ENCODE peak calls at places on chromosomes 11 and 22, in seven cellular contexts. P is naive thymus-derived CD4-positive, alpha-beta T cell; U is WERI-Rb-1; B is GM12865; K is upper lobe of right lung; M is vagina; G is CD8-positive, alpha-beta T cell. I is an unnamed sample.

GRCh38 chr11:573146-573759 is 3.0 kb upstream of the PHRF1 start:
- DNase-seq in P (no peak), U (no peak), B (no peak), K (no peak), M (no peak), G (no peak), I (no peak)

GRCh38 chr11:122659676-122660571 is 4.4 kb downstream of the UBASH3B start:
- DNase-seq in P (no peak), U (no peak), B (no peak), K (no peak), M (no peak), G (no peak), I (no peak)

GRCh38 chr11:114307524-114308203 is 11.5 kb downstream of the NNMT start:
- DNase-seq in P (no peak), U (no peak), B (no peak), K (peak; percentile 81), M (no peak), G (no peak), I (no peak)

GRCh38 chr11:35146074-35146521 is 7.1 kb downstream of the CD44 start:
- DNase-seq in P (peak; percentile 78), U (no peak), B (peak; percentile 91), K (no peak), M (no peak), G (no peak), I (no peak)

GRCh38 chr11:79121351-79121750 is 319.5 kb downstream of the TENM4 start:
- DNase-seq in P (no peak), U (peak; percentile 26), B (no peak), K (no peak), M (no peak), G (no peak), I (no peak)

GRCh38 chr11:10387209-10388083 is 67.6 kb upstream of the AMPD3 start:
- DNase-seq in P (no peak), U (no peak), B (no peak), K (no peak), M (peak; percentile 74), G (no peak), I (no peak)

GRCh38 chr11:34825670-34826383 is 90.4 kb downstream of the APIP start:
- DNase-seq in P (no peak), U (no peak), B (no peak), K (peak; percentile 68), M (no peak), G (no peak), I (no peak)

GRCh38 chr11:3914807-3915206 is 59.3 kb downstream of the STIM1 start:
- DNase-seq in P (no peak), U (no peak), B (no peak), K (no peak), M (no peak), G (no peak), I (peak; percentile 47)

GRCh38 chr22:42341779-42342178 is 71.3 kb upstream of the TCF20 start:
- DNase-seq in P (no peak), U (no peak), B (no peak), K (no peak), M (no peak), G (no peak), I (no peak)

GRCh38 chr11:132186699-132187098 is 816.3 kb downstream of the NTM start:
- DNase-seq in P (no peak), U (peak; percentile 15), B (no peak), K (no peak), M (no peak), G (no peak), I (no peak)

GRCh38 chr11:95330332-95330731 is 99.3 kb upstream of the SESN3 start:
- DNase-seq in P (no peak), U (no peak), B (no peak), K (no peak), M (no peak), G (no peak), I (no peak)

GRCh38 chr11:45527898-45528297 is 137.5 kb downstream of the CHST1 start:
- DNase-seq in P (no peak), U (no peak), B (peak; percentile 18), K (no peak), M (no peak), G (no peak), I (no peak)

GRCh38 chr22:28442951-28443876 is 236.4 kb downstream of the TTC28 start:
- DNase-seq in P (no peak), U (peak; percentile 23), B (no peak), K (peak; percentile 79), M (no peak), G (peak; percentile 12), I (peak; percentile 90)

GRCh38 chr11:13114566-13115465 is 105.7 kb downstream of the RASSF10 start:
- DNase-seq in P (no peak), U (peak; percentile 59), B (peak; percentile 54), K (no peak), M (no peak), G (no peak), I (no peak)

GRCh38 chr11:2704356-2704755 is 4.6 kb upstream of the KCNQ1OT1 start:
- DNase-seq in P (no peak), U (no peak), B (no peak), K (no peak), M (no peak), G (no peak), I (no peak)

GRCh38 chr22:37454857-37455686 is 27.8 kb upstream of the ELFN2 start:
- DNase-seq in P (no peak), U (no peak), B (no peak), K (peak; percentile 79), M (no peak), G (no peak), I (no peak)

GRCh38 chr11:44754876-44755552 is 28.3 kb downstream of the TSPAN18 start:
- DNase-seq in P (no peak), U (no peak), B (no peak), K (peak; percentile 21), M (no peak), G (no peak), I (no peak)

GRCh38 chr11:11117730-11118129 is 235.3 kb downstream of the CSNK2A3 start:
- DNase-seq in P (no peak), U (no peak), B (no peak), K (no peak), M (no peak), G (no peak), I (no peak)

GRCh38 chr22:32991353-32992115 is 66.6 kb downstream of the SYN3 start:
- DNase-seq in P (no peak), U (peak; percentile 46), B (no peak), K (peak; percentile 76), M (no peak), G (no peak), I (no peak)

GRCh38 chr11:20353829-20354434 is 9.6 kb upstream of the HTATIP2 start:
- DNase-seq in P (no peak), U (peak; percentile 46), B (peak; percentile 39), K (no peak), M (no peak), G (no peak), I (peak; percentile 23)

DNA sequence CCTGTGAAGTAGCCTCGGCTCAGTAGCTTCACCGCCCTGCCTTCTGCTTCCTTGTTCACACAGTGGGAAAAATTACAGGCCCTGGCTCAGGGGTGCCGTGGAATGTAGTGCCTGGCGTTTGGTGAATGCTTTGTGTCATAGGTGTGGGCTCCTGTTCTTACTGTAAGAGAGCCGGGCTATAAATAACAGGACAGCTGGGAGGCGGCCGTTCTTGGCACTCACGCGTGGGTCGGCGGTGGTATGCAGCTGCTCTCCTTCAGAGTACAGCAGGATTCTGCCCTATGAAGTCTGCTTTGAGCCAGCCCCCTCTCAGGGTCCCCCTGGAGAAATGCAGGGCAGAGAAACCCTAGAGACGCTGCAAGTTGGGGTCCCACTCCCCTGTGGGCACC is 84.2 kb downstream of the CTTN start:
- DNase-seq in P (no peak), U (no peak), B (no peak), K (no peak), M (no peak), G (no peak), I (no peak)
- H3K4me3 ChIP-seq in P (no peak overlapping the region), U (no peak overlapping the region), B (no peak overlapping the region), K (no peak overlapping the region), M (no peak overlapping the region), G (no peak overlapping the region), I (no peak overlapping the region)

DNA sequence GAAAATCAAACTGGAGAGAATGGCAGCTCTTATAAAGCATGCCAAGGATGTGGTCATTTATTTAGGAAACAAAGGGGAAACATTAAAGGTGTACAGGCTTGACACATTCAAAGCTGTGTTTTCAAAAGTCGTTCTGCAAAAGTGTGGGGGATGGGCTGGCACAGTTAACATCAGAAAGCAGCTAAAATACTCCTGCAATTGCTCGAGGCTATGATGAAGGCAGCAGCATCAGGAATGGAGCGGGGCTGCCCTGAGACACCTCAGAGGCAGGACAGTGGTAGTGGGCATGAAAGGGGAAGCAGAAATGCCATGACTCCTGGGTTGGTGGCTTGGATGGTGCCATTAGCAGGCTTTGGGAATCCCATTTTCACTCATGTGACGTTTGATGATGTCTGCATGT is 701 bp downstream of the NCAPD3 start:
- DNase-seq in P (no peak), U (no peak), B (peak; percentile 16), K (no peak), M (no peak), G (no peak), I (peak; percentile 11)
- H3K4me3 ChIP-seq in P (peak overlapping the region; percentile 94), U (peak overlapping the region; percentile 90), B (peak overlapping the region; percentile 94), K (peak overlapping the region; percentile 86), M (peak overlapping the region; percentile 89), G (peak overlapping the region; percentile 71), I (peak overlapping the region; percentile 96)

GRCh38 chr22:29765905-29766631 is 739 bp downstream of the ZMAT5 start:
- DNase-seq in P (no peak), U (no peak), B (peak; percentile 48), K (no peak), M (no peak), G (no peak), I (no peak)
- H3K4me3 ChIP-seq in P (peak overlapping the region; percentile 84), U (peak overlapping the region; percentile 96), B (peak overlapping the region; percentile 100), K (peak overlapping the region; percentile 100), M (peak overlapping the region; percentile 77), G (peak overlapping the region; percentile 83), I (peak overlapping the region; percentile 100)

GRCh38 chr11:103625624-103625965 is 410.8 kb upstream of the DDI1 start:
- DNase-seq in P (no peak), U (no peak), B (no peak), K (no peak), M (no peak), G (no peak), I (no peak)
- H3K4me3 ChIP-seq in P (no peak overlapping the region), U (no peak overlapping the region), B (no peak overlapping the region), K (no peak overlapping the region), M (no peak overlapping the region), G (no peak overlapping the region), I (no peak overlapping the region)

GRCh38 chr22:46749682-46750529 is 11.9 kb upstream of the CERK start:
- DNase-seq in P (no peak), U (no peak), B (no peak), K (peak; percentile 66), M (no peak), G (no peak), I (no peak)

GRCh38 chr22:46746620-46747019 is 8.6 kb upstream of the CERK start:
- DNase-seq in P (no peak), U (no peak), B (no peak), K (no peak), M (no peak), G (no peak), I (no peak)

GRCh38 chr22:46747646-46748045 is 9.6 kb upstream of the CERK start:
- DNase-seq in P (no peak), U (no peak), B (no peak), K (no peak), M (no peak), G (no peak), I (no peak)

GRCh38 chr22:46748948-46749681 is 11.1 kb upstream of the CERK start:
- DNase-seq in P (peak; percentile 35), U (no peak), B (no peak), K (peak; percentile 67), M (no peak), G (peak; percentile 69), I (peak; percentile 65)

GRCh38 chr22:46748206-46748947 is 10.3 kb upstream of the CERK start:
- DNase-seq in P (no peak), U (no peak), B (no peak), K (no peak), M (no peak), G (no peak), I (no peak)
- H3K4me3 ChIP-seq in P (peak overlapping the region; percentile 54), U (no peak overlapping the region), B (no peak overlapping the region), K (no peak overlapping the region), M (no peak overlapping the region), G (peak overlapping the region; percentile 38), I (no peak overlapping the region)

I was measured in Jurkat, Clone E6-1.